ENCODE peak calls at places on chromosomes 1 and 21, in seven cellular contexts. U is IMR-90; M is caudate nucleus; T is NCI-H2081; F is activated CD8-positive, alpha-beta memory T cell treated with anti-CD3 and anti-CD28 coated beads for 4 hours; S is suprapubic skin; G is H54. I is an unnamed sample.

GRCh38 chr1:76068542-76068941 is 6.0 kb upstream of the ST6GALNAC3 start:
- DNase-seq in U (peak; percentile 52), M (no peak), T (no peak), F (no peak), S (no peak), G (peak; percentile 17), I (no peak)

GRCh38 chr1:105027838-105028471 is 1278.3 kb downstream of the AMY1C start:
- DNase-seq in U (no peak), M (no peak), T (no peak), F (no peak), S (no peak), G (no peak), I (no peak)

GRCh38 chr1:72283204-72284083 is 1.1 kb upstream of the NEGR1 start:
- DNase-seq in U (peak; percentile 67), M (peak; percentile 90), T (peak; percentile 88), F (no peak), S (peak; percentile 75), G (peak; percentile 25), I (peak; percentile 58)

GRCh38 chr1:158930504-158930903 is 848 bp upstream of the PYHIN1 start:
- DNase-seq in U (no peak), M (no peak), T (no peak), F (peak; percentile 31), S (no peak), G (no peak), I (no peak)

GRCh38 chr1:198335663-198336062 is 178.9 kb downstream of the NEK7 start:
- DNase-seq in U (no peak), M (no peak), T (no peak), F (no peak), S (no peak), G (no peak), I (no peak)

GRCh38 chr1:164141717-164142268 is 417.2 kb upstream of the PBX1 start:
- DNase-seq in U (no peak), M (no peak), T (peak; percentile 51), F (no peak), S (no peak), G (no peak), I (no peak)

GRCh38 chr1:8420318-8420717 is 102.4 kb downstream of the SLC45A1 start:
- DNase-seq in U (no peak), M (no peak), T (no peak), F (no peak), S (no peak), G (no peak), I (no peak)

GRCh38 chr1:119053917-119054316 is 65.8 kb upstream of the TBX15 start:
- DNase-seq in U (no peak), M (no peak), T (no peak), F (no peak), S (no peak), G (no peak), I (no peak)

GRCh38 chr1:201302168-201302896 is 19.0 kb downstream of the PKP1 start:
- DNase-seq in U (no peak), M (no peak), T (no peak), F (no peak), S (no peak), G (no peak), I (no peak)

GRCh38 chr1:24946861-24947658 is 17.0 kb upstream of the RUNX3 start:
- DNase-seq in U (peak; percentile 53), M (no peak), T (no peak), F (no peak), S (no peak), G (no peak), I (no peak)

GRCh38 chr1:26791138-26791537 is 3.4 kb downstream of the PIGV start:
- DNase-seq in U (no peak), M (no peak), T (no peak), F (no peak), S (no peak), G (no peak), I (no peak)

GRCh38 chr1:87963566-87963965 is 634.9 kb downstream of the LMO4 start:
- DNase-seq in U (peak; percentile 87), M (no peak), T (no peak), F (no peak), S (no peak), G (no peak), I (no peak)

GRCh38 chr1:194846488-194846887 is 1660.1 kb upstream of the B3GALT2 start:
- DNase-seq in U (no peak), M (no peak), T (no peak), F (no peak), S (no peak), G (no peak), I (no peak)

GRCh38 chr1:59057211-59057694 is 239.6 kb upstream of the FGGY start:
- DNase-seq in U (peak; percentile 93), M (no peak), T (peak; percentile 30), F (no peak), S (peak; percentile 93), G (no peak), I (peak; percentile 65)

GRCh38 chr21:43343992-43344886 is 82.7 kb downstream of the SIK1 start:
- DNase-seq in U (no peak), M (no peak), T (no peak), F (no peak), S (no peak), G (no peak), I (peak; percentile 48)

GRCh38 chr1:27394925-27395324 is 2.5 kb downstream of the GPR3 start:
- DNase-seq in U (peak; percentile 54), M (no peak), T (no peak), F (no peak), S (no peak), G (no peak), I (no peak)

GRCh38 chr1:27656157-27656893 is 15.7 kb downstream of the IFI6 start:
- DNase-seq in U (peak; percentile 77), M (no peak), T (peak; percentile 19), F (no peak), S (peak; percentile 90), G (peak; percentile 71), I (no peak)

GRCh38 chr1:22350171-22350961 is 101.3 kb upstream of the ZBTB40 start:
- DNase-seq in U (no peak), M (no peak), T (peak; percentile 53), F (no peak), S (no peak), G (no peak), I (no peak)

GRCh38 chr1:19029191-19030085 is 73.0 kb upstream of the IFFO2 start:
- DNase-seq in U (no peak), M (no peak), T (no peak), F (no peak), S (no peak), G (no peak), I (no peak)

GRCh38 chr1:53025034-53025777 is 36.8 kb upstream of the PODN start:
- DNase-seq in U (peak; percentile 87), M (no peak), T (no peak), F (no peak), S (no peak), G (peak; percentile 65), I (peak; percentile 37)

GRCh38 chr1:242455052-242455361 is 69.5 kb downstream of the PLD5 start:
- DNase-seq in U (no peak), M (no peak), T (no peak), F (no peak), S (no peak), G (no peak), I (no peak)

GRCh38 chr1:36482724-36483388 is at the start of gene CSF3R:
- DNase-seq in U (no peak), M (no peak), T (no peak), F (no peak), S (no peak), G (no peak), I (no peak)

GRCh38 chr1:156662588-156663055 is 14.6 kb downstream of the NES start:
- DNase-seq in U (no peak), M (no peak), T (no peak), F (no peak), S (no peak), G (no peak), I (no peak)

GRCh38 chr1:11134352-11135266 is 34.9 kb upstream of the EXOSC10 start:
- DNase-seq in U (peak; percentile 70), M (no peak), T (no peak), F (no peak), S (no peak), G (no peak), I (peak; percentile 6)

GRCh38 chr1:175629318-175629694 is 114.1 kb downstream of the TNR start:
- DNase-seq in U (no peak), M (no peak), T (no peak), F (no peak), S (no peak), G (no peak), I (no peak)

GRCh38 chr1:232590742-232591082 is 39.2 kb downstream of the SIPA1L2 start:
- DNase-seq in U (no peak), M (no peak), T (no peak), F (no peak), S (no peak), G (no peak), I (no peak)

GRCh38 chr21:34022557-34023335 is 50.6 kb upstream of the MRPS6 start:
- DNase-seq in U (no peak), M (no peak), T (no peak), F (peak; percentile 16), S (no peak), G (no peak), I (no peak)

GRCh38 chr1:38728176-38728908 is 131.2 kb downstream of the RRAGC start:
- DNase-seq in U (peak; percentile 68), M (peak; percentile 22), T (no peak), F (no peak), S (no peak), G (no peak), I (peak; percentile 30)

GRCh38 chr21:43777953-43778352 is 1.8 kb upstream of the CSTB start:
- DNase-seq in U (no peak), M (no peak), T (no peak), F (no peak), S (no peak), G (no peak), I (no peak)

GRCh38 chr1:77322061-77322900 is 40.5 kb downstream of the AK5 start:
- DNase-seq in U (peak; percentile 91), M (no peak), T (peak; percentile 67), F (no peak), S (no peak), G (peak; percentile 21), I (no peak)